ENCODE peak calls at places on chromosome 10, in five cellular contexts. A is upper lobe of right lung, X is tibial nerve, E is astrocyte of the spinal cord, N is foreskin fibroblast. K is an unnamed sample.

GRCh38 chr10:7558036-7558435 is 108.7 kb downstream of the ITIH5 start:
- DNase-seq in A (no peak), X (no peak), E (no peak), N (no peak), K (no peak)

GRCh38 chr10:73601486-73601921 is 10.4 kb upstream of the USP54 start:
- DNase-seq in A (no peak), X (no peak), E (no peak), N (peak; percentile 2), K (no peak)

GRCh38 chr10:14386202-14386593 is 55.5 kb upstream of the FRMD4A start:
- DNase-seq in A (no peak), X (no peak), E (peak; percentile 89), N (peak; percentile 88), K (peak; percentile 65)

GRCh38 chr10:113104071-113104470 is 154.0 kb downstream of the TCF7L2 start:
- DNase-seq in A (no peak), X (no peak), E (no peak), N (peak; percentile 75), K (no peak)

GRCh38 chr10:35502697-35503096 is 102.4 kb upstream of the GJD4 start:
- DNase-seq in A (no peak), X (no peak), E (no peak), N (no peak), K (no peak)

GRCh38 chr10:77649333-77650331 is 12.0 kb upstream of the KCNMA1 start:
- DNase-seq in A (no peak), X (no peak), E (no peak), N (no peak), K (no peak)

GRCh38 chr10:73131913-73132686 is 21.8 kb downstream of the NUDT13 start:
- DNase-seq in A (no peak), X (no peak), E (no peak), N (no peak), K (no peak)

GRCh38 chr10:123568751-123569150 is 97.4 kb upstream of the GPR26 start:
- DNase-seq in A (no peak), X (no peak), E (no peak), N (no peak), K (no peak)

GRCh38 chr10:29657719-29658274 is 23.0 kb upstream of the SVIL start:
- DNase-seq in A (no peak), X (no peak), E (peak; percentile 29), N (peak; percentile 49), K (no peak)

GRCh38 chr10:59465089-59465488 is 102.7 kb upstream of the FAM13C start:
- DNase-seq in A (no peak), X (no peak), E (peak; percentile 65), N (peak; percentile 34), K (no peak)

GRCh38 chr10:129929343-129930297 is 34.5 kb downstream of the EBF3 start:
- DNase-seq in A (no peak), X (no peak), E (no peak), N (no peak), K (no peak)

GRCh38 chr10:132407846-132408278 is 10.9 kb downstream of the PWWP2B start:
- DNase-seq in A (peak; percentile 91), X (no peak), E (peak; percentile 32), N (peak; percentile 72), K (no peak)

GRCh38 chr10:115539142-115539762 is 446.1 kb downstream of the ATRNL1 start:
- DNase-seq in A (no peak), X (no peak), E (no peak), N (no peak), K (no peak)

GRCh38 chr10:89793649-89794254 is 92.4 kb downstream of the KIF20B start:
- DNase-seq in A (no peak), X (no peak), E (peak; percentile 79), N (peak; percentile 85), K (peak; percentile 19)

GRCh38 chr10:12018438-12019342 is 23.9 kb downstream of the UPF2 start:
- DNase-seq in A (no peak), X (no peak), E (no peak), N (peak; percentile 16), K (peak; percentile 7)

GRCh38 chr10:62414359-62414758 is 40.2 kb downstream of the ZNF365 start:
- DNase-seq in A (no peak), X (no peak), E (no peak), N (peak; percentile 22), K (no peak)

GRCh38 chr10:38146579-38147333 is 52.6 kb downstream of the ZNF37A start:
- DNase-seq in A (no peak), X (no peak), E (no peak), N (no peak), K (no peak)

GRCh38 chr10:115950320-115950719 is 322.7 kb downstream of the GFRA1 start:
- DNase-seq in A (no peak), X (no peak), E (peak; percentile 81), N (no peak), K (no peak)

GRCh38 chr10:86798636-86799035 is 42.2 kb downstream of the BMPR1A start:
- DNase-seq in A (no peak), X (no peak), E (peak; percentile 58), N (peak; percentile 32), K (no peak)

GRCh38 chr10:11691319-11691755 is 50.8 kb upstream of the ECHDC3 start:
- DNase-seq in A (no peak), X (no peak), E (no peak), N (no peak), K (no peak)

GRCh38 chr10:84026821-84027257 is 112.5 kb upstream of the GHITM start:
- DNase-seq in A (no peak), X (no peak), E (no peak), N (peak; percentile 0), K (no peak)

GRCh38 chr10:6114758-6115410 is 26.1 kb downstream of the RBM17 start:
- DNase-seq in A (no peak), X (peak; percentile 28), E (peak; percentile 78), N (peak; percentile 85), K (no peak)

GRCh38 chr10:129604333-129605032 is 137.4 kb downstream of the MGMT start:
- DNase-seq in A (no peak), X (no peak), E (no peak), N (no peak), K (no peak)

GRCh38 chr10:127313996-127314700 is 117.8 kb upstream of the INSYN2A start:
- DNase-seq in A (no peak), X (no peak), E (no peak), N (no peak), K (no peak)

GRCh38 chr10:11684717-11685645 is 57.2 kb upstream of the ECHDC3 start:
- DNase-seq in A (peak; percentile 81), X (no peak), E (peak; percentile 87), N (peak; percentile 39), K (peak; percentile 19)

GRCh38 chr10:5888843-5889623 is 660 bp downstream of the ANKRD16 start:
- DNase-seq in A (peak; percentile 74), X (no peak), E (peak; percentile 22), N (peak; percentile 56), K (no peak)

GRCh38 chr10:14696763-14697321 is 77.9 kb downstream of the FAM107B start:
- DNase-seq in A (no peak), X (no peak), E (no peak), N (no peak), K (no peak)

GRCh38 chr10:110356628-110357245 is 52.0 kb upstream of the SMNDC1 start:
- DNase-seq in A (no peak), X (no peak), E (peak; percentile 86), N (no peak), K (no peak)
- H3K4me3 ChIP-seq in A (no peak overlapping the region), X (no peak overlapping the region), E (no peak overlapping the region), N (no peak overlapping the region), K (no peak overlapping the region)

GRCh38 chr10:71963351-71963755 is 842 bp upstream of the CHST3 start:
- DNase-seq in A (no peak), X (peak; percentile 42), E (no peak), N (peak; percentile 68), K (no peak)

GRCh38 chr10:71965623-71966022 is 1.4 kb downstream of the CHST3 start:
- DNase-seq in A (no peak), X (no peak), E (no peak), N (peak; percentile 33), K (no peak)

GRCh38 chr10:71962915-71963314 is 1.3 kb upstream of the CHST3 start:
- DNase-seq in A (no peak), X (no peak), E (no peak), N (no peak), K (no peak)

GRCh38 chr10:71964669-71965515 is 697 bp downstream of the CHST3 start:
- DNase-seq in A (no peak), X (no peak), E (peak; percentile 62), N (peak; percentile 94), K (no peak)

GRCh38 chr10:71963756-71964668 is at the start of gene CHST3:
- DNase-seq in A (peak; percentile 80), X (peak; percentile 46), E (peak; percentile 56), N (peak; percentile 84), K (no peak)
- H3K4me3 ChIP-seq in A (peak within 1 kb of the TSS; percentile 61), X (peak within 1 kb of the TSS; percentile 36), E (peak within 1 kb of the TSS; percentile 79), N (peak within 1 kb of the TSS; percentile 57), K (peak within 1 kb of the TSS; percentile 93)

GRCh38 chr10:26440091-26440445 is 1.9 kb downstream of the APBB1IP start:
- DNase-seq in A (no peak), X (no peak), E (no peak), N (no peak), K (no peak)
- H3K4me3 ChIP-seq in A (peak overlapping the region; percentile 63), X (no peak overlapping the region), E (no peak overlapping the region), N (no peak overlapping the region), K (no peak overlapping the region)

GRCh38 chr10:48677625-48678024 is 7.0 kb upstream of the WDFY4 start:
- DNase-seq in A (no peak), X (no peak), E (no peak), N (no peak), K (no peak)
- H3K4me3 ChIP-seq in A (no peak overlapping the region), X (no peak overlapping the region), E (no peak overlapping the region), N (no peak overlapping the region), K (no peak overlapping the region)

DNA sequence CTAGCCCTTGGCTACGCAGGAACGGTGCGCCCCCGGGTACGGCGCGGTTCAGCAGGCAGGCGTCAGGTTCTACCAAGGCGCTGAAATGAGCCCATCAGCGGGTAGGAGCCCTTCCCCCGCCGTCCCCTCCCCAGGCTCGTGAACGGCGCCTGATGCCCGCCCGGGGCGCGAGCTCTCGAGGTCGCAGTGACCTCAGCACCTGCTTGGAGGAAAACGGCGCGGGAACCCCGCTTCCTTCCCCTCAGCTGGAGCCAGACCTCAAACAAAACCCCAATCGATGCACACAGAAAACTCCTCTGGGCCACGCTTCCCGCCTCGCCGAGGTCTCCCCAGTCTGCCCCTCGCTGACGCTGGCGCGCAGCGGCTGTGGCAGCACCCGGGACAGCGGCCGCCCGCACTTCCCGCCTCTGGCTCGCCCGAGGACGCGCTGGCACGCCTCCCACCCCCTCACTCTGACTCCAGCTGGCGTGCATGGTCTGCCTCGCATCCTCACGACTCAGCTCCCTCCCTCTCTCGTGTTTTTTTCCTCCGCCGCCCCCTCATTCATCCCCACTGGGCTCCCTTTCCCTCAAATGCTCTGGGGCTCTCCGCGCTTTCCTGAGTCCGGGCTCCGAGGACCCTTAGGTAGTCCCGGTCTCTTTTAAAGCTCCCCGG is 524 bp upstream of the GAD2 start:
- DNase-seq in A (peak; percentile 69), X (no peak), E (peak; percentile 0), N (no peak), K (no peak)
- H3K4me3 ChIP-seq in A (no peak overlapping the region), X (no peak overlapping the region), E (no peak overlapping the region), N (no peak overlapping the region), K (no peak overlapping the region)